ENCODE peak calls at places on chromosomes 11 and 22, in five cellular contexts. One of them, this sample, is unnamed.
A peak's percentile ranks its signal among the peaks of the same experiment; 100 is the strongest.

GRCh38 chr22:49772692-49773091 is 55.0 kb downstream of the BRD1 start:
- DNase-seq in neural progenitor cell: no peak
- DNase-seq in C1 segment of cervical spinal cord: no peak
- DNase-seq in activated CD4-positive, CD25-positive, alpha-beta regulatory T cell: no peak
- DNase-seq in A172: no peak
- DNase-seq in this sample: no peak

GRCh38 chr11:113518716-113519495 is 43.7 kb upstream of the DRD2 start:
- DNase-seq in neural progenitor cell: no peak
- DNase-seq in C1 segment of cervical spinal cord: no peak
- DNase-seq in activated CD4-positive, CD25-positive, alpha-beta regulatory T cell: no peak
- DNase-seq in A172: no peak
- DNase-seq in this sample: no peak

GRCh38 chr11:103338621-103339484 is 229.6 kb downstream of the DYNC2H1 start:
- DNase-seq in neural progenitor cell: peak; percentile 44
- DNase-seq in C1 segment of cervical spinal cord: no peak
- DNase-seq in activated CD4-positive, CD25-positive, alpha-beta regulatory T cell: no peak
- DNase-seq in A172: no peak
- DNase-seq in this sample: peak; percentile 21

GRCh38 chr11:116055064-116055463 is 550.8 kb upstream of the CADM1 start:
- DNase-seq in neural progenitor cell: no peak
- DNase-seq in C1 segment of cervical spinal cord: no peak
- DNase-seq in activated CD4-positive, CD25-positive, alpha-beta regulatory T cell: no peak
- DNase-seq in A172: no peak
- DNase-seq in this sample: no peak

GRCh38 chr11:69241844-69242582 is 51.9 kb upstream of the MYEOV start:
- DNase-seq in neural progenitor cell: no peak
- DNase-seq in C1 segment of cervical spinal cord: no peak
- DNase-seq in activated CD4-positive, CD25-positive, alpha-beta regulatory T cell: no peak
- DNase-seq in A172: no peak
- DNase-seq in this sample: no peak

GRCh38 chr11:36150986-36151385 is 138.2 kb downstream of the COMMD9 start:
- DNase-seq in neural progenitor cell: no peak
- DNase-seq in C1 segment of cervical spinal cord: no peak
- DNase-seq in activated CD4-positive, CD25-positive, alpha-beta regulatory T cell: no peak
- DNase-seq in A172: no peak
- DNase-seq in this sample: no peak

GRCh38 chr11:69967484-69967883 is 110.6 kb upstream of the ANO1 start:
- DNase-seq in neural progenitor cell: no peak
- DNase-seq in C1 segment of cervical spinal cord: no peak
- DNase-seq in activated CD4-positive, CD25-positive, alpha-beta regulatory T cell: no peak
- DNase-seq in A172: no peak
- DNase-seq in this sample: no peak

GRCh38 chr22:30615543-30615954 is 8.6 kb downstream of the TCN2 start:
- DNase-seq in neural progenitor cell: no peak
- DNase-seq in C1 segment of cervical spinal cord: no peak
- DNase-seq in activated CD4-positive, CD25-positive, alpha-beta regulatory T cell: no peak
- DNase-seq in A172: no peak
- DNase-seq in this sample: no peak

GRCh38 chr11:120815260-120816100 is 208.4 kb upstream of the TBCEL start:
- DNase-seq in neural progenitor cell: peak; percentile 36
- DNase-seq in C1 segment of cervical spinal cord: no peak
- DNase-seq in activated CD4-positive, CD25-positive, alpha-beta regulatory T cell: no peak
- DNase-seq in A172: no peak
- DNase-seq in this sample: no peak

GRCh38 chr11:45885274-45885920 is at the start of gene MAPK8IP1:
- DNase-seq in neural progenitor cell: peak; percentile 94
- DNase-seq in C1 segment of cervical spinal cord: peak; percentile 32
- DNase-seq in activated CD4-positive, CD25-positive, alpha-beta regulatory T cell: peak; percentile 9
- DNase-seq in A172: no peak
- DNase-seq in this sample: peak; percentile 87

GRCh38 chr11:123797065-123797940 is 8.8 kb downstream of the OR6M1 start:
- DNase-seq in neural progenitor cell: no peak
- DNase-seq in C1 segment of cervical spinal cord: no peak
- DNase-seq in activated CD4-positive, CD25-positive, alpha-beta regulatory T cell: no peak
- DNase-seq in A172: no peak
- DNase-seq in this sample: peak; percentile 25

GRCh38 chr11:131663403-131664200 is 293.2 kb downstream of the NTM start:
- DNase-seq in neural progenitor cell: no peak
- DNase-seq in C1 segment of cervical spinal cord: peak; percentile 60
- DNase-seq in activated CD4-positive, CD25-positive, alpha-beta regulatory T cell: no peak
- DNase-seq in A172: no peak
- DNase-seq in this sample: no peak

GRCh38 chr11:113862430-113862829 is 12.9 kb downstream of the USP28 start:
- DNase-seq in neural progenitor cell: peak; percentile 48
- DNase-seq in C1 segment of cervical spinal cord: no peak
- DNase-seq in activated CD4-positive, CD25-positive, alpha-beta regulatory T cell: no peak
- DNase-seq in A172: no peak
- DNase-seq in this sample: peak; percentile 71

GRCh38 chr11:46055371-46055770 is 65.9 kb downstream of the PHF21A start:
- DNase-seq in neural progenitor cell: peak; percentile 34
- DNase-seq in C1 segment of cervical spinal cord: no peak
- DNase-seq in activated CD4-positive, CD25-positive, alpha-beta regulatory T cell: no peak
- DNase-seq in A172: no peak
- DNase-seq in this sample: no peak

GRCh38 chr11:66007201-66007634 is 4.6 kb upstream of the CST6 start:
- DNase-seq in neural progenitor cell: peak; percentile 30
- DNase-seq in C1 segment of cervical spinal cord: no peak
- DNase-seq in activated CD4-positive, CD25-positive, alpha-beta regulatory T cell: no peak
- DNase-seq in A172: peak; percentile 39
- DNase-seq in this sample: no peak

GRCh38 chr11:78931891-78932290 is 357.2 kb upstream of the NARS2 start:
- DNase-seq in neural progenitor cell: no peak
- DNase-seq in C1 segment of cervical spinal cord: no peak
- DNase-seq in activated CD4-positive, CD25-positive, alpha-beta regulatory T cell: no peak
- DNase-seq in A172: no peak
- DNase-seq in this sample: no peak

This sample was measured in left kidney.